ENCODE peak calls at places on chromosomes 7 and 10, in eight cellular contexts. X, E, Q, B, L, T, W and Y are unnamed samples.

GRCh38 chr10:54585572-54585971 is 215.5 kb downstream of the PCDH15 start:
- DNase-seq in X (no peak), E (no peak), Q (no peak), B (no peak), L (no peak), T (no peak), W (peak), Y (no peak)

GRCh38 chr7:89238156-89238555 is 442.6 kb upstream of the TEX47 start:
- DNase-seq in X (no peak), E (peak), Q (no peak), B (no peak), L (no peak), T (no peak), W (no peak), Y (no peak)

GRCh38 chr7:38658916-38659315 is 27.7 kb upstream of the AMPH start:
- DNase-seq in X (no peak), E (peak), Q (no peak), B (no peak), L (no peak), T (no peak), W (no peak), Y (no peak)

GRCh38 chr10:78292987-78293865 is 259.6 kb downstream of the RPS24 start:
- DNase-seq in X (no peak), E (peak), Q (no peak), B (no peak), L (no peak), T (no peak), W (no peak), Y (peak)

GRCh38 chr10:77513783-77514331 is 123.8 kb downstream of the KCNMA1 start:
- DNase-seq in X (peak), E (peak), Q (no peak), B (peak), L (peak), T (peak), W (no peak), Y (no peak)

GRCh38 chr10:129593953-129594352 is 126.9 kb downstream of the MGMT start:
- DNase-seq in X (no peak), E (peak), Q (no peak), B (no peak), L (no peak), T (no peak), W (no peak), Y (no peak)

GRCh38 chr10:6195891-6196290 is 6.8 kb upstream of the PFKFB3 start:
- DNase-seq in X (no peak), E (no peak), Q (no peak), B (no peak), L (peak), T (no peak), W (peak), Y (no peak)

GRCh38 chr10:77837248-77837924 is 89.2 kb downstream of the DLG5 start:
- DNase-seq in X (peak), E (peak), Q (peak), B (peak), L (no peak), T (no peak), W (no peak), Y (peak)

GRCh38 chr7:157568785-157569584 is 232.2 kb downstream of the DNAJB6 start:
- DNase-seq in X (peak), E (no peak), Q (peak), B (peak), L (peak), T (peak), W (peak), Y (peak)

GRCh38 chr7:98872328-98872924 is 2.6 kb upstream of the TMEM130 start:
- DNase-seq in X (no peak), E (no peak), Q (no peak), B (no peak), L (no peak), T (no peak), W (no peak), Y (peak)

GRCh38 chr7:138237995-138238394 is 161.7 kb downstream of the AKR1D1 start:
- DNase-seq in X (no peak), E (no peak), Q (no peak), B (no peak), L (no peak), T (no peak), W (no peak), Y (no peak)

GRCh38 chr7:113710310-113711106 is 208.3 kb downstream of the PPP1R3A start:
- DNase-seq in X (no peak), E (peak), Q (peak), B (peak), L (peak), T (no peak), W (peak), Y (no peak)

GRCh38 chr10:125982256-125982948 is 86.0 kb downstream of the FANK1 start:
- DNase-seq in X (no peak), E (peak), Q (peak), B (peak), L (peak), T (no peak), W (peak), Y (no peak)

GRCh38 chr7:7761340-7761973 is 43.0 kb upstream of the RPA3 start:
- DNase-seq in X (no peak), E (peak), Q (no peak), B (no peak), L (no peak), T (no peak), W (peak), Y (no peak)

GRCh38 chr10:50362547-50363125 is 111.3 kb upstream of the ASAH2 start:
- DNase-seq in X (no peak), E (peak), Q (no peak), B (no peak), L (no peak), T (no peak), W (no peak), Y (no peak)

GRCh38 chr10:84424731-84425165 is 96.4 kb downstream of the CCSER2 start:
- DNase-seq in X (peak), E (peak), Q (no peak), B (peak), L (peak), T (peak), W (peak), Y (no peak)

GRCh38 chr7:150927954-150928340 is 50.2 kb downstream of the KCNH2 start:
- DNase-seq in X (no peak), E (peak), Q (no peak), B (no peak), L (no peak), T (no peak), W (no peak), Y (no peak)

GRCh38 chr7:112260941-112261340 is 54.4 kb downstream of the ZNF277 start:
- DNase-seq in X (no peak), E (no peak), Q (no peak), B (no peak), L (no peak), T (no peak), W (no peak), Y (no peak)

GRCh38 chr10:43113201-43113893 is 24.9 kb upstream of the CSGALNACT2 start:
- DNase-seq in X (no peak), E (no peak), Q (no peak), B (no peak), L (no peak), T (no peak), W (no peak), Y (peak)

GRCh38 chr10:60710041-60710440 is 68.2 kb upstream of the CDK1 start:
- DNase-seq in X (no peak), E (no peak), Q (no peak), B (no peak), L (no peak), T (no peak), W (no peak), Y (no peak)

GRCh38 chr10:128526793-128527375 is 400.7 kb upstream of the MKI67 start:
- DNase-seq in X (no peak), E (no peak), Q (no peak), B (no peak), L (peak), T (no peak), W (no peak), Y (no peak)

GRCh38 chr7:102296179-102296438 is 9.4 kb downstream of the SH2B2 start:
- DNase-seq in X (no peak), E (no peak), Q (no peak), B (no peak), L (no peak), T (no peak), W (no peak), Y (no peak)
- TF ChIP-seq POLR2A in X (no peak), E (no peak), Q (no peak), B (no peak), L (no peak), T (no peak), W (no peak), Y (no peak)

GRCh38 chr7:104176332-104176731 is 31.5 kb downstream of the ORC5 start:
- DNase-seq in X (no peak), E (no peak), Q (no peak), B (no peak), L (no peak), T (no peak), W (no peak), Y (no peak)
- TF ChIP-seq POLR2A in X (no peak), E (no peak), Q (no peak), B (no peak), L (no peak), T (no peak), W (no peak), Y (no peak)

DNA sequence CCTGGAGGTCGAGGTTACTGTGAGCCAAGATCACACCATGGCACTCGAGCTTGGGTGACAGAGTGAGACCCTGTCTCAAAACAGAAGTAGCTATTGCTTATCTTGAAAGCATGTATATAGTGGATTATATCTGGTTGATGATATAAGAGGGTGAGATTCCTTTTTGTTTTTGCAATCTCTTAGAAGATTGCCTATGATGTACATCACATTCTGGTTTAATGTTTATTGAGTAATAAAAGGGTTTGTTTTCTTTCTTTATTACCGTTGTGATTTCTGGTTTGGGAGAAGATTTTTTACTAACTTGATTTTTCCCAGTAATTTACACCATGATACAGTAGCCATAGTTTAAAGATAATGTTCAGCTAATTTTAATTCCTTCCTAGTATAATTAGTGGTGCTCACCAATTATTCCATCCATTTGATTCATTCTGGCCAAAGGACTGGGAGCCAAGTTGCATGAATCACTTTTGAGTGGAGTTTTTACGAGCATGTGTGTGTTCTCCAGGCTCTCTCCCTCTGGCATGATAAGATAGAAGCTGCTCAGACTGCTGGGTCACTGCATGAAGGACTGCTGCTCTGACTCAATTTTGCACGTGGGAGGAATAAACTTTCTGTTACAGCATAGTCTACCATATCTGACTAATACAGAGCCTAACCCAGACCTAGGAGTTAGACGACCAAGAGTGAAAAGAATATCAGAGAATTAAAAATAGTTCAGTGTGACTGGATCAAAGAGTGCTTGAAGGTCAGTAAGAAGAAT is 13.5 kb upstream of the TSPAN13 start:
- DNase-seq in X (no peak), E (peak), Q (no peak), B (no peak), L (peak), T (no peak), W (peak), Y (no peak)
- TF ChIP-seq POLR2A in X (no peak), E (no peak), Q (no peak), B (no peak), L (no peak), T (no peak), W (no peak), Y (no peak)

GRCh38 chr7:135169141-135169935 is 1.2 kb downstream of the CYREN start:
- DNase-seq in X (no peak), E (peak), Q (peak), B (peak), L (no peak), T (peak), W (peak), Y (peak)

GRCh38 chr7:135168001-135168400 is 2.5 kb downstream of the CYREN start:
- DNase-seq in X (no peak), E (no peak), Q (no peak), B (no peak), L (no peak), T (peak), W (peak), Y (peak)

GRCh38 chr7:135169936-135170222 is 628 bp downstream of the CYREN start:
- DNase-seq in X (no peak), E (no peak), Q (no peak), B (no peak), L (no peak), T (no peak), W (no peak), Y (no peak)

GRCh38 chr7:135168489-135169140 is 1.9 kb downstream of the CYREN start:
- DNase-seq in X (no peak), E (no peak), Q (no peak), B (no peak), L (no peak), T (no peak), W (no peak), Y (peak)

GRCh38 chr7:135170223-135170997 is at the start of gene CYREN:
- DNase-seq in X (peak), E (peak), Q (peak), B (peak), L (peak), T (peak), W (peak), Y (peak)
- TF ChIP-seq POLR2A in X (peak), E (peak), Q (peak), B (peak), L (peak), T (peak), W (peak), Y (peak)

GRCh38 chr10:73965890-73966768 is 31.8 kb upstream of the VCL start:
- DNase-seq in X (peak), E (peak), Q (no peak), B (peak), L (peak), T (peak), W (peak), Y (no peak)
- TF ChIP-seq POLR2A in X (no peak), E (no peak), Q (no peak), B (no peak), L (peak), T (no peak), W (no peak), Y (no peak)

GRCh38 chr10:97643586-97643985 is 3.1 kb downstream of the PI4K2A start:
- DNase-seq in X (no peak), E (no peak), Q (no peak), B (no peak), L (no peak), T (no peak), W (no peak), Y (no peak)

GRCh38 chr10:97651773-97652172 is 11.3 kb downstream of the PI4K2A start:
- DNase-seq in X (no peak), E (no peak), Q (no peak), B (no peak), L (no peak), T (no peak), W (no peak), Y (no peak)

GRCh38 chr10:97647556-97647955 is 7.1 kb downstream of the PI4K2A start:
- DNase-seq in X (no peak), E (peak), Q (no peak), B (no peak), L (no peak), T (no peak), W (no peak), Y (no peak)

GRCh38 chr10:97644961-97645360 is 4.5 kb downstream of the PI4K2A start:
- DNase-seq in X (no peak), E (no peak), Q (no peak), B (no peak), L (no peak), T (no peak), W (no peak), Y (no peak)

GRCh38 chr10:97648557-97649404 is 8.3 kb downstream of the PI4K2A start:
- DNase-seq in X (no peak), E (peak), Q (peak), B (peak), L (no peak), T (no peak), W (peak), Y (no peak)
- TF ChIP-seq POLR2A in X (no peak), E (peak), Q (peak), B (no peak), L (no peak), T (peak), W (no peak), Y (no peak)

GRCh38 chr7:25949672-25950487 is 202.1 kb upstream of the NFE2L3 start:
- DNase-seq in X (peak), E (no peak), Q (no peak), B (peak), L (no peak), T (peak), W (no peak), Y (no peak)
- TF ChIP-seq POLR2A in X (no peak), E (no peak), Q (no peak), B (no peak), L (no peak), T (no peak), W (no peak), Y (no peak)

DNA sequence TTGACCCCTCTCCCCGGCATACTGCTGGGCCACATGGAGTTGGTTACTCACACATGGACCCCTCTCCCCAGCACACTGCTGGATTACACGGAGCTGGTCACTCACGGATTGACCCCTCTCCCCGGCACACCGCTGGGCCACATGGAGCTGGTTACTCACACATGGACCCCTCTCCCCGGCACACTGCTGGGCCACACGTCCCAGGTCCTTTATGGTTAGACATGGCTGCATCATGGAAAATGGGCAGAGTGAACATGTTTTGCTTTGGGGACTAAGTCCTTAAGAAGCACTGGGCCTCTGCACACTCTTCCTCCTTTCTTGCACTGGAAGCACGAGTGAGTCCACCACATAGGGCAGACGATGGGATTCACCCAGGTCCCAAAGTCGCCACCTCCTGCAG is 102.1 kb upstream of the SHH start:
- DNase-seq in X (no peak), E (no peak), Q (no peak), B (no peak), L (no peak), T (no peak), W (no peak), Y (peak)
- TF ChIP-seq POLR2A in X (no peak), E (no peak), Q (no peak), B (no peak), L (no peak), T (no peak), W (no peak), Y (no peak)

GRCh38 chr7:27165089-27165654 is at the start of gene HOXA9:
- DNase-seq in X (no peak), E (peak), Q (no peak), B (peak), L (peak), T (no peak), W (peak), Y (peak)
- TF ChIP-seq POLR2A in X (no peak), E (no peak), Q (peak), B (peak), L (peak), T (no peak), W (peak), Y (no peak)

DNA sequence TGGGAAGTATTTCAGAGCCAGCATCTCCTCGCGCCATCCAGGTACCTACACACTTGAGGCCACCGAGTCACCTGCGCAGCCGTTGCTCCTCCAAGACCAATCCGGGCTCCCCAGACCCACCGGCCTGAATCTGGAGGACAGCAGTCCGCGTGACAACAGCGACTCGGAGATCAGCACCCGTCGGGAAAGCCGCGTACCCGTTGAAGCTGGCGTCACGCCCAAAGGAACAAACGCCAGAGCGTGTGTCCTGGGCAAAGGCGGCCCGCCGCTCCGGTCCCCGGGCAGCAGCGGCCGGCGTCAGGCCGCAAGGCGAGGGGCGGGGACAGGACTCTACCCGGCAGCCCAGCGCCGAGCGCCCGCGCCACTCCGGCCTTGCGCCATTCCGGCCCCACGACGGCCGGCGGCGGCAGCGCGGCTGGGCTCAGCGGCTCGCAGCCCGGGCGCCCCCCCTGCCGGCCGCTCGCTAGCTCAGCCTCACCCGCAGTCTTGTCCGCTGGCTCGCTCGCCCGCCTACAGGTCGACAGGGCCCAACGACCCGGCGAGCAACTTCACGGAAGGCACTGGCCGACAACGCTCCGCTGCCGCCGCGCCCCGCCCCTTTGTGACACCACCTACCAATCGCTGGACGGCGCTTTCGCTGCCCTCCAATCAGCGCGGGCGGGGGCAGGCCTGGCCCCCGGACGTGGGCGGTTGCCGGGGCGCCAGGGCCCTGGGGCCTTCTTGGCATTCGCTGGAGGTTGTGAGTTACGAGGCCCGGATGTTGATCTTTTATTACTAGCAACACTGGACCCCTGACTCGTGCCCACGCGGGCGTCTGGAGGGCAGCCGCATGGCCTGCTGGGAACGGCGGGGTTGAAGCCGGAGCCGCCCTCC is at the start of gene ZFAND4:
- DNase-seq in X (peak), E (peak), Q (peak), B (peak), L (peak), T (peak), W (peak), Y (peak)
- TF ChIP-seq POLR2A in X (no peak), E (peak), Q (peak), B (peak), L (peak), T (peak), W (peak), Y (peak)